ENCODE peak calls at places on chromosomes 4 and X, in four cellular contexts. C is nucleus accumbens, A is neural progenitor cell, R is psoas muscle. U is an unnamed sample.

GRCh38 chr4:17552427-17552826 is 24.6 kb upstream of the LAP3 start:
- DNase-seq in A (peak; percentile 21), C (no peak), R (no peak), U (no peak)

GRCh38 chr4:73718375-73719373 is 21.7 kb upstream of the CXCL8 start:
- DNase-seq in C (no peak), A (no peak), R (no peak), U (no peak)

GRCh38 chrX:16643160-16643559 is 6.8 kb upstream of the S100G start:
- DNase-seq in A (no peak), C (no peak), R (no peak), U (no peak)

GRCh38 chr4:109497511-109497910 is 62.5 kb upstream of the MCUB start:
- DNase-seq in A (no peak), C (no peak), R (no peak), U (no peak)

GRCh38 chr4:19213388-19213787 is 1038.3 kb upstream of the SLIT2 start:
- DNase-seq in A (peak; percentile 68), R (no peak), C (no peak), U (no peak)

GRCh38 chr4:151665022-151665421 is 95.8 kb downstream of the GATB start:
- DNase-seq in R (no peak), C (no peak), A (no peak), U (no peak)

GRCh38 chr4:146521543-146522097 is at the start of gene SLC10A7:
- DNase-seq in R (peak; percentile 76), C (peak; percentile 39), A (peak; percentile 83), U (peak; percentile 47)

GRCh38 chrX:154486052-154486395 is 391 bp downstream of the UBL4A start:
- DNase-seq in R (peak; percentile 54), A (no peak), C (no peak), U (no peak)

GRCh38 chr4:139177888-139178609 is 1.0 kb upstream of the ELF2 start:
- DNase-seq in A (peak; percentile 97), C (peak; percentile 72), R (peak; percentile 96), U (peak; percentile 94)

GRCh38 chrX:28920554-28920953 is 333.3 kb downstream of the IL1RAPL1 start:
- DNase-seq in R (no peak), A (no peak), C (no peak), U (no peak)

GRCh38 chr4:168710353-168710946 is 213.6 kb downstream of the PALLD start:
- DNase-seq in C (no peak), R (no peak), A (peak; percentile 51), U (no peak)

GRCh38 chr4:39933689-39934590 is 43.8 kb downstream of the PDS5A start:
- DNase-seq in A (no peak), C (no peak), R (no peak), U (no peak)

GRCh38 chr4:184328022-184328736 is 110.5 kb upstream of the ENPP6 start:
- DNase-seq in A (no peak), R (no peak), C (no peak), U (no peak)

GRCh38 chrX:149829751-149830191 is 48.0 kb downstream of the MAGEA9 start:
- DNase-seq in A (peak; percentile 25), R (no peak), C (no peak), U (no peak)

GRCh38 chr4:56181140-56181950 is 205.9 kb downstream of the AASDH start:
- DNase-seq in C (no peak), R (no peak), A (no peak), U (no peak)

GRCh38 chr4:180993179-180993841 is 1249.9 kb upstream of the TENM3 start:
- DNase-seq in C (no peak), R (no peak), A (no peak), U (no peak)

GRCh38 chrX:48919947-48920712 is 1.3 kb upstream of the PIM2 start:
- DNase-seq in A (no peak), C (no peak), R (no peak), U (no peak)

GRCh38 chr4:128229458-128229805 is 58.2 kb downstream of the PGRMC2 start:
- DNase-seq in R (no peak), A (no peak), C (no peak), U (no peak)

GRCh38 chr4:183659919-183660318 is 826 bp downstream of the TRAPPC11 start:
- DNase-seq in A (peak; percentile 11), R (no peak), C (no peak), U (no peak)

GRCh38 chrX:113512700-113513395 is 672.2 kb upstream of the AMOT start:
- DNase-seq in C (no peak), A (no peak), R (no peak), U (no peak)

GRCh38 chrX:8738588-8739189 is 6.8 kb upstream of the ANOS1 start:
- DNase-seq in A (peak; percentile 63), C (no peak), R (peak; percentile 39), U (no peak)

GRCh38 chr4:13910556-13910955 is 283.0 kb upstream of the BOD1L1 start:
- DNase-seq in A (no peak), R (no peak), C (no peak), U (no peak)

GRCh38 chr4:140019619-140020367 is 134.2 kb downstream of the MAML3 start:
- DNase-seq in R (no peak), C (no peak), A (no peak), U (no peak)

GRCh38 chr4:15498356-15498755 is 28.7 kb downstream of the CC2D2A start:
- DNase-seq in A (no peak), C (no peak), R (no peak), U (no peak)

GRCh38 chrX:18194688-18195087 is 26.0 kb downstream of the BEND2 start:
- DNase-seq in R (no peak), A (no peak), C (no peak), U (no peak)

GRCh38 chr4:4334798-4335520 is 44.9 kb downstream of the ZBTB49 start:
- DNase-seq in R (peak; percentile 61), C (peak; percentile 14), A (peak; percentile 77), U (peak; percentile 70)

GRCh38 chr4:156472624-156473023 is 499.0 kb downstream of the PDGFC start:
- DNase-seq in A (no peak), R (no peak), C (no peak), U (no peak)

GRCh38 chr4:68267433-68267944 is 22.0 kb upstream of the TMPRSS11B start:
- DNase-seq in R (no peak), C (no peak), A (no peak), U (no peak)

GRCh38 chr4:89055157-89056080 is 1.6 kb downstream of the FAM13A start:
- DNase-seq in C (no peak), A (peak; percentile 4), R (no peak), U (no peak)

GRCh38 chrX:55342533-55343501 is 78.1 kb upstream of the PAGE3 start:
- DNase-seq in C (no peak), R (no peak), A (peak; percentile 6), U (no peak)

GRCh38 chr4:64248151-64248550 is 161.1 kb downstream of the TECRL start:
- DNase-seq in R (no peak), C (no peak), A (no peak), U (no peak)

GRCh38 chrX:2387614-2388239 is 113.0 kb downstream of the DHRSX start:
- DNase-seq in R (no peak), A (no peak), C (no peak), U (no peak)